ENCODE peak calls at places on chromosomes 6 and 20, in nine cellular contexts. V is fibroblast of lung, G is heart right ventricle, B is hepatocyte, C is heart left ventricle, O is pancreas, J is breast epithelium, I is cardiac muscle cell, F is thyroid gland. T is an unnamed sample.

GRCh38 chr20:35776513-35777101 is 4.8 kb downstream of the PHF20 start:
- DNase-seq in V (peak), G (peak), B (peak), C (no peak), O (peak), J (peak), I (peak), F (peak), T (no peak)

GRCh38 chr6:84361372-84362179 is 134.1 kb upstream of the CEP162 start:
- DNase-seq in V (no peak), G (no peak), B (no peak), C (no peak), O (no peak), J (no peak), I (no peak), F (no peak), T (no peak)

GRCh38 chr6:3209114-3210023 is 18.1 kb downstream of the TUBB2B start:
- DNase-seq in V (peak), G (no peak), B (peak), C (no peak), O (no peak), J (no peak), I (peak), F (peak), T (peak)

GRCh38 chr20:401682-402495 is 6.2 kb upstream of the RBCK1 start:
- DNase-seq in V (peak), G (no peak), B (peak), C (no peak), O (no peak), J (no peak), I (peak), F (no peak), T (no peak)

GRCh38 chr20:61710108-61710507 is 355.6 kb downstream of the TAF4 start:
- DNase-seq in V (no peak), G (no peak), B (no peak), C (no peak), O (no peak), J (no peak), I (no peak), F (no peak), T (no peak)

GRCh38 chr6:12060780-12061619 is 48.9 kb downstream of the HIVEP1 start:
- DNase-seq in V (peak), G (peak), B (peak), C (peak), O (peak), J (no peak), I (peak), F (no peak), T (peak)

GRCh38 chr6:107543088-107543487 is 53.2 kb downstream of the SOBP start:
- DNase-seq in V (no peak), G (peak), B (no peak), C (no peak), O (no peak), J (no peak), I (no peak), F (no peak), T (no peak)

GRCh38 chr6:81774542-81774941 is 22.1 kb upstream of the TENT5A start:
- DNase-seq in V (no peak), G (no peak), B (no peak), C (no peak), O (no peak), J (no peak), I (no peak), F (no peak), T (no peak)

GRCh38 chr6:39934060-39934757 is at the start of gene MOCS1:
- DNase-seq in V (peak), G (peak), B (peak), C (peak), O (peak), J (peak), I (peak), F (peak), T (no peak)

GRCh38 chr6:44524491-44525227 is 137.2 kb downstream of the CDC5L start:
- DNase-seq in V (no peak), G (no peak), B (no peak), C (no peak), O (no peak), J (no peak), I (no peak), F (no peak), T (no peak)

GRCh38 chr6:33592595-33593413 is 12.7 kb upstream of the BAK1 start:
- DNase-seq in V (no peak), G (no peak), B (peak), C (no peak), O (no peak), J (no peak), I (no peak), F (peak), T (no peak)

GRCh38 chr6:140178550-140179334 is 804.3 kb upstream of the CITED2 start:
- DNase-seq in V (peak), G (no peak), B (no peak), C (no peak), O (no peak), J (no peak), I (peak), F (no peak), T (no peak)

GRCh38 chr6:27617700-27618689 is 145.1 kb upstream of the ZNF184 start:
- DNase-seq in V (peak), G (no peak), B (peak), C (no peak), O (no peak), J (no peak), I (peak), F (no peak), T (no peak)

GRCh38 chr20:237918-238317 is 10.9 kb downstream of the DEFB129 start:
- DNase-seq in V (no peak), G (no peak), B (no peak), C (no peak), O (no peak), J (no peak), I (peak), F (no peak), T (no peak)

GRCh38 chr20:37526238-37526838 is 1.3 kb downstream of the BLCAP start:
- DNase-seq in V (no peak), G (no peak), B (peak), C (no peak), O (peak), J (no peak), I (peak), F (peak), T (no peak)

GRCh38 chr6:6319947-6320811 is at the start of gene F13A1:
- DNase-seq in V (no peak), G (peak), B (no peak), C (peak), O (no peak), J (no peak), I (no peak), F (peak), T (no peak)

GRCh38 chr6:3838992-3839867 is 9.9 kb upstream of the FAM50B start:
- DNase-seq in V (peak), G (no peak), B (no peak), C (no peak), O (no peak), J (no peak), I (peak), F (no peak), T (no peak)

GRCh38 chr6:3081965-3082364 is 13.7 kb downstream of the RIPK1 start:
- DNase-seq in V (no peak), G (no peak), B (no peak), C (no peak), O (no peak), J (no peak), I (no peak), F (no peak), T (no peak)

GRCh38 chr6:9116026-9116425 is 680.7 kb upstream of the SLC35B3 start:
- DNase-seq in V (peak), G (no peak), B (no peak), C (no peak), O (no peak), J (no peak), I (peak), F (no peak), T (peak)

GRCh38 chr6:168035661-168036616 is 38.5 kb downstream of the KIF25 start:
- DNase-seq in V (peak), G (no peak), B (peak), C (peak), O (no peak), J (no peak), I (peak), F (no peak), T (no peak)

GRCh38 chr6:156994215-156995076 is 217.3 kb downstream of the ARID1B start:
- DNase-seq in V (no peak), G (no peak), B (peak), C (no peak), O (no peak), J (no peak), I (no peak), F (no peak), T (no peak)

GRCh38 chr6:10521104-10521808 is at the start of gene GCNT2:
- DNase-seq in V (peak), G (no peak), B (peak), C (no peak), O (no peak), J (no peak), I (peak), F (peak), T (no peak)

GRCh38 chr6:39530201-39530759 is 194.9 kb downstream of the KIF6 start:
- DNase-seq in V (peak), G (no peak), B (peak), C (no peak), O (no peak), J (no peak), I (peak), F (peak), T (no peak)

GRCh38 chr6:137313211-137313610 is 94.0 kb upstream of the IFNGR1 start:
- DNase-seq in V (no peak), G (no peak), B (no peak), C (no peak), O (no peak), J (no peak), I (no peak), F (no peak), T (no peak)

GRCh38 chr20:61817061-61817460 is 248.6 kb downstream of the TAF4 start:
- DNase-seq in V (no peak), G (no peak), B (no peak), C (peak), O (no peak), J (no peak), I (no peak), F (no peak), T (no peak)

GRCh38 chr20:18587665-18588553 is at the start of gene DTD1:
- DNase-seq in V (peak), G (peak), B (peak), C (peak), O (peak), J (peak), I (peak), F (peak), T (peak)

GRCh38 chr6:33607784-33608161 is 13.3 kb upstream of the ITPR3 start:
- DNase-seq in V (no peak), G (no peak), B (no peak), C (no peak), O (no peak), J (no peak), I (no peak), F (no peak), T (no peak)

GRCh38 chr6:45554596-45554995 is 176.9 kb upstream of the SUPT3H start:
- DNase-seq in V (no peak), G (no peak), B (no peak), C (no peak), O (no peak), J (no peak), I (no peak), F (no peak), T (no peak)

GRCh38 chr6:99187429-99187828 is 162.0 kb downstream of the FAXC start:
- DNase-seq in V (no peak), G (no peak), B (no peak), C (no peak), O (no peak), J (no peak), I (no peak), F (peak), T (no peak)

GRCh38 chr6:30556714-30556963 is 350 bp upstream of the GNL1 start:
- DNase-seq in V (no peak), G (peak), B (peak), C (peak), O (peak), J (peak), I (peak), F (peak), T (no peak)

GRCh38 chr6:149362289-149362688 is 37.8 kb upstream of the SUMO4 start:
- DNase-seq in V (no peak), G (no peak), B (no peak), C (no peak), O (no peak), J (no peak), I (no peak), F (no peak), T (no peak)

GRCh38 chr6:53424300-53424699 is 75.5 kb upstream of the ELOVL5 start:
- DNase-seq in V (no peak), G (no peak), B (no peak), C (no peak), O (no peak), J (no peak), I (no peak), F (no peak), T (no peak)

GRCh38 chr20:53660078-53660909 is 66.7 kb upstream of the ZNF217 start:
- DNase-seq in V (peak), G (peak), B (no peak), C (no peak), O (no peak), J (no peak), I (peak), F (peak), T (no peak)

GRCh38 chr6:13425971-13426931 is 61.1 kb downstream of the GFOD1 start:
- DNase-seq in V (peak), G (no peak), B (no peak), C (peak), O (no peak), J (peak), I (peak), F (no peak), T (no peak)

GRCh38 chr6:17583811-17584210 is 16.3 kb upstream of the FAM8A1 start:
- DNase-seq in V (peak), G (no peak), B (no peak), C (no peak), O (no peak), J (no peak), I (peak), F (no peak), T (no peak)

GRCh38 chr20:48904566-48905321 is 16.8 kb upstream of the ARFGEF2 start:
- DNase-seq in V (peak), G (peak), B (peak), C (no peak), O (peak), J (no peak), I (peak), F (peak), T (peak)

GRCh38 chr6:83341765-83342164 is 89.1 kb downstream of the ME1 start:
- DNase-seq in V (no peak), G (no peak), B (no peak), C (no peak), O (no peak), J (no peak), I (no peak), F (no peak), T (no peak)

GRCh38 chr20:4869290-4870193 is 131.8 kb downstream of the SLC23A2 start:
- DNase-seq in V (peak), G (no peak), B (peak), C (no peak), O (no peak), J (no peak), I (no peak), F (no peak), T (no peak)

GRCh38 chr6:42819803-42820508 is 38.1 kb downstream of the BICRAL start:
- DNase-seq in V (peak), G (no peak), B (no peak), C (no peak), O (no peak), J (no peak), I (peak), F (peak), T (no peak)

GRCh38 chr6:102813489-102814275 is 1420.2 kb downstream of the GRIK2 start:
- DNase-seq in V (no peak), G (no peak), B (peak), C (no peak), O (no peak), J (no peak), I (no peak), F (no peak), T (no peak)
- TF ChIP-seq CTCF in V (no peak), G (no peak), B (no peak), C (no peak), O (no peak), J (no peak), I (no peak), F (no peak), T (no peak)

GRCh38 chr20:10667077-10667401 is 6.8 kb downstream of the JAG1 start:
- DNase-seq in V (no peak), G (peak), B (no peak), C (peak), O (peak), J (peak), I (no peak), F (peak), T (no peak)

GRCh38 chr20:10662661-10663458 is 10.9 kb downstream of the JAG1 start:
- DNase-seq in V (no peak), G (no peak), B (no peak), C (no peak), O (no peak), J (no peak), I (no peak), F (no peak), T (no peak)

GRCh38 chr20:10665791-10666190 is 8.0 kb downstream of the JAG1 start:
- DNase-seq in V (no peak), G (no peak), B (no peak), C (no peak), O (no peak), J (no peak), I (peak), F (no peak), T (no peak)

GRCh38 chr20:10666221-10667076 is 7.3 kb downstream of the JAG1 start:
- DNase-seq in V (no peak), G (no peak), B (no peak), C (no peak), O (no peak), J (no peak), I (no peak), F (no peak), T (no peak)

DNA sequence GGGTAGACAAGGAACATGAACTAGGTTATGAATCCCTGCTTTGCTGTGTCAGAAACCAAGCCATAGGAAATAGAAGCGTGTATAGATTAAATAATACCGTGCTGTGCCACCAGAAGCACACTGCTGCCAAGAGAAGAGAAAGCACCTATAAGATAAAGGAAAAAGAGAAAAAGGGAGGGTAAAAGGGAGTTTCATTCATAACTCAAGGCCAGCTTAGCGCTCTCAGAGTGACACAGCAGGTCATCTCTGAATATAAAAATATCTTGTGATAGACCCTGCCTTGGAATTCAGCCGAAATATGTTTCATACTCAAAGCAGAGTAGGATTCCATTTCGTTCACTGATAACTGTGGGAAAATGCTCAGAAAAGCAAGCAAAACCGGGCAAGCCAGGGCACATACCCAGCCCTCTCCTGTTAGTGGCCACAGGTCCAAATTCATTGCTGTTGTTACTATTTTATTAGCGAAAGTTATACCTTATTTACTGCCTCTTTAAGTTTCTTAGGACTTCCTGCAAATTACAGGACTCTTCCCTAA is 8.7 kb downstream of the JAG1 start:
- DNase-seq in V (no peak), G (no peak), B (no peak), C (no peak), O (no peak), J (no peak), I (no peak), F (no peak), T (no peak)
- H3K4me3 ChIP-seq in V (no peak), G (peak), B (no peak), C (peak), O (peak), J (no peak), I (no peak), F (no peak), T (no peak)

DNA sequence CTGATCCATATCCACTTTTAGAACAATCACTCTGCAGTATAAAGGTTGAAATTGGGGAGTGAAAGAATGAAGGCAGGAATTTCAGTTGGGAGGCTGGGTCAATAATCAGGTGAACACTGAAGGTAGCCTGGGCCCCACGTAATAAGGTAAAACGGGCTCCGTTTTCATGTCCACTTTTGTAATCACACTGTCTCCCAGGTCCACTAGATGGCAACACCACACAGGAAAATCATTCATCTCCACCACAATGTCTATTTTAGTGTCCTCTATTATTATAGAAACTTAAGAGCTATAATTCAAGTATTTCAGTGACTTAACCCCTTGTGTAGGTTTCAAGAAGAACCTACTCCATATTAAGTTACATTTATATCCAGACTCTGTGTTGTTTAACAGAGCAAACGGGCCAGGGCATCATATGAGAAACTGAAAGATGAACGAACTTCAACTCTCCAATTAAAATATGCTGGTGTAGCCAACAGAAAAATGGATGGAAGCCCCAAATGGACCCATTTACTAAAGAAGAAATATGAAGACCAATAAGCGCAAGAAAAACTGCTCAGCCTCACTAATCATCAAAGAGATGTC is 45.9 kb upstream of the MC3R start:
- DNase-seq in V (peak), G (no peak), B (peak), C (no peak), O (no peak), J (no peak), I (peak), F (no peak), T (no peak)
- TF ChIP-seq CTCF in V (peak), G (peak), B (peak), C (peak), O (no peak), J (peak), I (peak), F (no peak), T (peak)

DNA sequence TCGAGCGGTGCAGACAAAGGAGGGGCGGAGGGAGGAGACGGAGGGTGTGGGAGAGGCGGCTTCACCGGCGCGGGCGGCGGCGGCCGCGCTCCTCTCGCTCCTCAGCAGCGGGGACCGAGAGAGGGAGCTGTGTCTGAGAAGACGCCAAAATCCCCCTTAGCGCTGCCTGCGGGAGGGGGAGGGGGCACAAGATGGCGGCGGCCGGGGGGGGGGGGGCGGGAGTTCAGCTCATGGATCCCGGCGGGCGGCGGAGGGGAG is 260 bp downstream of the ADNP start:
- DNase-seq in V (no peak), G (no peak), B (no peak), C (no peak), O (no peak), J (no peak), I (no peak), F (no peak), T (no peak)
- H3K4me3 ChIP-seq in V (peak), G (peak), B (peak), C (peak), O (peak), J (peak), I (peak), F (peak), T (peak)

DNA sequence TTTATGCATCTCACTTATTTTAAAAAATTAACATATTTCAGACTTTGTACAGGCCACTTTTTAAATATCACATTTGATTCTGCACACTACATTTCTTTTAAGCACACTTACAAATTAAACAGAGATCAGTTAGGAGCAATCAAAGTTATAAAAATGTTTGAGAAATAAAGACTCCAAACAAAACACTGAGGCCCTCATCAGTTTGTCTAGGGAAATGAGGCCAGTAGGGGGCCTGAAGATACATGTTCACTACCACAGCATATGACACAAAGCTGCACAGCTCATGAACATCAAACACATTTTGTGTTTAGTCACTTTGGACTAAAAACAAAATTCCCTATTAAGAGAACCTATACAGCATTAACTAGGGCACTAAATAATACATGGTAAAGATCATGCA is 180.5 kb downstream of the PDE7B start:
- DNase-seq in V (peak), G (no peak), B (peak), C (no peak), O (no peak), J (no peak), I (peak), F (no peak), T (no peak)
- TF ChIP-seq CTCF in V (peak), G (peak), B (peak), C (peak), O (no peak), J (no peak), I (peak), F (peak), T (peak)

GRCh38 chr20:22579119-22579427 is 5.3 kb downstream of the FOXA2 start:
- DNase-seq in V (no peak), G (no peak), B (peak), C (no peak), O (peak), J (no peak), I (no peak), F (no peak), T (no peak)
- H3K4me3 ChIP-seq in V (no peak), G (no peak), B (peak), C (no peak), O (peak), J (no peak), I (no peak), F (no peak), T (no peak)

T was measured in astrocyte of the cerebellum.